ENCODE peak calls at places on chromosome 14, in seven cellular contexts. T is tibial nerve, D is stomach, J is body of pancreas, S is transverse colon, V is A549, X is heart left ventricle. W is an unnamed sample. For H3K4me1, the result is how much of the 10 kb centered on the place peaks cover.

GRCh38 chr14:93081875-93082570 is 33.7 kb downstream of the ITPK1 start:
- DNase-seq in T (no peak), D (no peak), J (no peak), S (no peak), V (no peak), X (no peak), W (no peak)

GRCh38 chr14:104133496-104133895 is 4.9 kb upstream of the KIF26A start:
- DNase-seq in T (no peak), D (no peak), J (no peak), S (no peak), V (no peak), X (peak), W (no peak)

GRCh38 chr14:105347587-105347968 is 33.0 kb downstream of the PACS2 start:
- DNase-seq in T (no peak), D (no peak), J (no peak), S (no peak), V (no peak), X (no peak), W (no peak)

GRCh38 chr14:68663385-68664076 is 129.3 kb downstream of the ZFP36L1 start:
- DNase-seq in T (no peak), D (no peak), J (no peak), S (no peak), V (no peak), X (no peak), W (no peak)

GRCh38 chr14:98182385-98183055 is 1089.5 kb downstream of the BCL11B start:
- DNase-seq in T (no peak), D (no peak), J (no peak), S (no peak), V (no peak), X (no peak), W (no peak)

GRCh38 chr14:99234982-99235491 is 37.0 kb downstream of the BCL11B start:
- DNase-seq in T (no peak), D (no peak), J (no peak), S (no peak), V (no peak), X (no peak), W (no peak)

GRCh38 chr14:64440494-64440893 is 24.8 kb upstream of the AKAP5 start:
- DNase-seq in T (no peak), D (no peak), J (no peak), S (no peak), V (no peak), X (no peak), W (no peak)

GRCh38 chr14:104118006-104118844 is 20.2 kb upstream of the KIF26A start:
- DNase-seq in T (no peak), D (peak), J (peak), S (peak), V (no peak), X (peak), W (no peak)

GRCh38 chr14:90815817-90816662 is at the start of gene TTC7B:
- DNase-seq in T (no peak), D (peak), J (peak), S (peak), V (peak), X (peak), W (no peak)

GRCh38 chr14:91417134-91417982 is at the start of gene CCDC88C:
- DNase-seq in T (no peak), D (peak), J (peak), S (peak), V (peak), X (peak), W (peak)

GRCh38 chr14:55457496-55457895 is 17.1 kb upstream of the TBPL2 start:
- DNase-seq in T (no peak), D (no peak), J (no peak), S (no peak), V (no peak), X (no peak), W (no peak)

GRCh38 chr14:77004711-77005460 is 23.6 kb downstream of the IRF2BPL start:
- DNase-seq in T (no peak), D (no peak), J (no peak), S (no peak), V (no peak), X (no peak), W (no peak)

GRCh38 chr14:77208266-77208978 is 26.8 kb downstream of the TMEM63C start:
- DNase-seq in T (peak), D (peak), J (peak), S (peak), V (peak), X (peak), W (peak)

GRCh38 chr14:106883218-106883692 is 1356.9 kb downstream of the TMEM121 start:
- DNase-seq in T (no peak), D (no peak), J (no peak), S (no peak), V (no peak), X (no peak), W (no peak)

GRCh38 chr14:72256055-72256454 is 323.8 kb downstream of the RGS6 start:
- DNase-seq in T (no peak), D (no peak), J (no peak), S (no peak), V (no peak), X (no peak), W (no peak)

GRCh38 chr14:87785868-87786267 is 207.1 kb downstream of the GALC start:
- DNase-seq in T (no peak), D (no peak), J (no peak), S (no peak), V (no peak), X (no peak), W (no peak)

GRCh38 chr14:98966021-98966420 is 306.0 kb downstream of the BCL11B start:
- DNase-seq in T (no peak), D (no peak), J (no peak), S (no peak), V (no peak), X (no peak), W (no peak)

GRCh38 chr14:85562630-85563029 is 32.7 kb downstream of the FLRT2 start:
- DNase-seq in T (no peak), D (no peak), J (no peak), S (no peak), V (no peak), X (no peak), W (no peak)

GRCh38 chr14:48023881-48024280 is 348.5 kb upstream of the MDGA2 start:
- DNase-seq in T (no peak), D (no peak), J (no peak), S (no peak), V (no peak), X (no peak), W (no peak)

GRCh38 chr14:64683264-64683663 is 21.0 kb upstream of the PLEKHG3 start:
- DNase-seq in T (no peak), D (no peak), J (no peak), S (no peak), V (no peak), X (no peak), W (no peak)

DNA sequence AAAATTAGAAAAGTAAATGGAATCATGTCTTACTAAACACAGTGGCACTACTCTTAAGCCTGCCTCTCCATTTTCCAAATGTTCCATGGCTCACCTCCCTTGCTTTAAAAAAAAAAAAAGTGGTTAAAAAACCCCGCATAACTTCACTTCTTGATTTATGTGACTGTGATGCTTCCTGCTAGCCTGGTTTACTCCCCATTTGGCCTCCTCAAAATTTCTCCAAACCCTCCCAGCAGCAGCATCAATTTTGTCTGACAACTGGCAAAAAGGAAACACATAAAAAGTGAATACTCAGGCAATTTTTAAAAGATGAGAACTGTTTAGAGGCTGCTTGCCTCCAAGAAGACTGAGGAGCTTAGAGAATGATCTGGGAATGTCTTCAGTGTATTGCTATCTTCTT is 17.8 kb upstream of the EGLN3 start:
- DNase-seq in T (no peak), D (no peak), J (no peak), S (no peak), V (no peak), X (no peak), W (no peak)
- H3K4me1 ChIP-seq in T (under half), D (under half), J (under half), S (under half), V (under half), X (under half), W (under half)

GRCh38 chr14:22561366-22561660 is 27.7 kb downstream of the DAD1 start:
- DNase-seq in T (no peak), D (no peak), J (no peak), S (no peak), V (no peak), X (no peak), W (no peak)

GRCh38 chr14:22559041-22559440 is 30.0 kb downstream of the DAD1 start:
- DNase-seq in T (no peak), D (no peak), J (no peak), S (no peak), V (no peak), X (no peak), W (no peak)

GRCh38 chr14:22561661-22562579 is 27.1 kb downstream of the DAD1 start:
- DNase-seq in T (no peak), D (no peak), J (no peak), S (peak), V (no peak), X (no peak), W (no peak)

GRCh38 chr14:22558221-22558913 is 30.7 kb downstream of the DAD1 start:
- DNase-seq in T (no peak), D (no peak), J (no peak), S (no peak), V (no peak), X (no peak), W (no peak)

DNA sequence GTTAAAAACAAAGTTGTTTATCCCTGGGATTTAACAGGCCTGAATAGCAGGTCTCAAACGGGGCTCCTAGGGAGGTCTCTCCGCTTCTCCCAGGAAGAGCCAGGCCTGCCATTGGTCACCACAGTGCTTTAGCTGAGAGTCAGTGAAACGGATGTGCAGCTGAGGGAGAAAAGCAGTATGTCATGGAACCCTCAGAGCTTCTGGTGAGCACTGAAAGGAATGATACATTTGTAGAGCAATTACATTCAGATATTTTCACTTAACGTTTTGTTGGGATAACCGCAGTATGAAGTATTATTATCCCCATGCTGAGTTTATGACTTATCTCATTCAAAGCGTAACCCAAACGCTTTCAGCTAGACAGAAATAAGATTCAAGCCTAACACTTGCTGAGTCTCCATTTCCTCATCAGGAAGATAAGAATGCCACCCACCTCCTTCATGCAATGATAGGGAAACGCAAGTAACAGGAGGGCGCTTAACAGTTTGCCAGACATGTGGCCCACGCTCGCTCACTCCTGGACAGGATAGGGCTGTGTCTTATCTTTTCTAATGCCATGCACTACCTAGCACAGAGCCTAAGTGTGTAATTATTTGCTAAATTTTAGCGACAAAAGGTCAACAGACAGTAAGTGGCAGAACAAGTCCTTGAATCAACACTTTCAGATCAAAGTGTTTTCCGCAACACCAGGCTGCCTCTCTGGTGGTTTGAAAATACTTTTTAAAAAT is 28.2 kb downstream of the DAD1 start:
- DNase-seq in T (no peak), D (peak), J (peak), S (no peak), V (no peak), X (no peak), W (peak)
- TF ChIP-seq CTCF in T (no peak), D (no peak), J (no peak), S (no peak), V (no peak), X (no peak), W (no peak)

GRCh38 chr14:24136684-24137528 is 912 bp downstream of the PSME1 start:
- DNase-seq in T (no peak), D (no peak), J (no peak), S (no peak), V (no peak), X (no peak), W (no peak)

GRCh38 chr14:24133730-24134129 is 2.3 kb upstream of the PSME1 start:
- DNase-seq in T (no peak), D (no peak), J (no peak), S (no peak), V (no peak), X (no peak), W (no peak)

GRCh38 chr14:24135584-24135833 is 485 bp upstream of the PSME1 start:
- DNase-seq in T (no peak), D (no peak), J (no peak), S (no peak), V (no peak), X (no peak), W (no peak)

GRCh38 chr14:24137529-24138395 is 1.8 kb downstream of the PSME1 start:
- DNase-seq in T (no peak), D (no peak), J (no peak), S (no peak), V (no peak), X (no peak), W (no peak)

GRCh38 chr14:24135834-24136683 is at the start of gene PSME1:
- DNase-seq in T (peak), D (peak), J (peak), S (peak), V (peak), X (peak), W (peak)
- TF ChIP-seq POLR2A in T (peak), D (no peak), J (peak), S (peak), V (peak), X (peak), W (peak)

GRCh38 chr14:74414793-74415437 is 11.1 kb downstream of the SYNDIG1L start:
- DNase-seq in T (no peak), D (no peak), J (no peak), S (no peak), V (no peak), X (no peak), W (no peak)
- H3K4me1 ChIP-seq in T (under half), D (under half), J (under half), S (under half), V (under half), X (under half), W (under half)

DNA sequence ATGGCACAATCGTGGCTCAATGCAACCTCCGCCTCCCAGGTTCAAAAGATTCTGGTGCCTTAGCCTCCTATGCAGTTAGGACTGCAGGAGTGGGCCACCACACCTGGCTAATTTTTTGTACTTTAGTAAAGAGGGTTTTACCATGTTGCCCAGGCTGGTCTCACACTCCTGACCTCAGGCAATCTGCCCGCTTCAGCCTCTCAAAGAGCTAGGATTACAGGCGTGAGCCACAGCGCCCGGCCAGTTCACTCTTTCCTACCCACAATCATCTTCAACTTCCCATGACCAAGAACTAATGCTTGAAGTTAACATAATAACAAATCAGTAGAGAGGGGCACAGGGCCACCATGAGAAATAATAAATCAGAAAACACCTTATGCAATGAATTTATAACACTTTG is 82.4 kb downstream of the HECTD1 start:
- DNase-seq in T (no peak), D (no peak), J (no peak), S (no peak), V (no peak), X (no peak), W (no peak)
- TF ChIP-seq CTCF in T (no peak), D (no peak), J (no peak), S (no peak), V (no peak), X (no peak), W (no peak)

GRCh38 chr14:100239840-100240724 is 1.1 kb downstream of the YY1 start:
- DNase-seq in T (peak), D (peak), J (peak), S (peak), V (peak), X (peak), W (peak)
- TF ChIP-seq POLR2A in T (no peak), D (no peak), J (peak), S (peak), V (peak), X (peak), W (peak)

GRCh38 chr14:89481167-89481566 is 64.1 kb upstream of the FOXN3 start:
- DNase-seq in T (peak), D (no peak), J (no peak), S (no peak), V (no peak), X (no peak), W (no peak)
- H3K4me1 ChIP-seq in T (under half), D (under half), J (under half), S (under half), V (under half), X (under half), W (under half)

DNA sequence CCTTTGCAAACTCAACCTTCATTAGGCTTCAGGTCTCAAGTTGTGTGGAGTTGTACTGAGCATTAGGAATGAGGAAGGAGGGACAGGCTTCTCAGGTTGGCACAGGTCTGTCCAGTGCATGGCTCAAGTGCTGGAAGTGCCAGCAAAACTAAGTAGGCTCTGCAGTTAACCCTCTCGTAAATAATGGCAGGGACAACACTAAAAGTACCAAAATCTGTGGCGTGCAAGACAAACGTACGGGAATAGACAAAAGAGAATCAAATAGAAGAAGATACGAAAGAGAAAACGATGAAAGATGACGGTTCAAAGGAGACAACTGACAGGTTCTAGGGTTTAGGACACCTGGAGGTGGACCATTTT is 612 bp downstream of the TRAPPC6B start:
- DNase-seq in T (no peak), D (no peak), J (peak), S (no peak), V (no peak), X (no peak), W (peak)
- TF ChIP-seq CTCF in T (no peak), D (no peak), J (no peak), S (no peak), V (no peak), X (no peak), W (no peak)

GRCh38 chr14:74591394-74591793 is 20.6 kb downstream of the LTBP2 start:
- DNase-seq in T (no peak), D (no peak), J (no peak), S (no peak), V (no peak), X (peak), W (peak)
- TF ChIP-seq POLR2A in T (no peak), D (no peak), J (no peak), S (no peak), V (no peak), X (no peak), W (no peak)

W was measured in prostate gland.